ENCODE peak calls at places on chromosome 19, in four cellular contexts. H, E, W and G are unnamed samples.

GRCh38 chr19:18895038-18895827 is 725 bp downstream of the CERS1 start:
- DNase-seq in W (peak), H (no peak), E (no peak), G (no peak)

GRCh38 chr19:31140717-31141116 is 208.5 kb downstream of the TSHZ3 start:
- DNase-seq in W (no peak), E (no peak), H (no peak), G (no peak)

GRCh38 chr19:53730391-53730790 is 93.7 kb downstream of the NLRP12 start:
- DNase-seq in H (no peak), W (no peak), E (no peak), G (no peak)

GRCh38 chr19:33358408-33358807 is 15.1 kb upstream of the CEBPG start:
- DNase-seq in E (no peak), W (no peak), H (no peak), G (no peak)

GRCh38 chr19:37933965-37934364 is 27.0 kb downstream of the SIPA1L3 start:
- DNase-seq in E (no peak), W (no peak), H (peak), G (no peak)

GRCh38 chr19:29843180-29844051 is 31.6 kb downstream of the CCNE1 start:
- DNase-seq in W (no peak), E (no peak), H (peak), G (no peak)

GRCh38 chr19:48510421-48511268 is 990 bp downstream of the LMTK3 start:
- DNase-seq in H (peak), E (peak), W (peak), G (no peak)

GRCh38 chr19:17526922-17527321 is 15.5 kb downstream of the PGLS start:
- DNase-seq in W (no peak), H (no peak), E (no peak), G (no peak)

GRCh38 chr19:53812335-53812734 is 11.8 kb downstream of the NLRP12 start:
- DNase-seq in H (no peak), W (no peak), E (no peak), G (no peak)

GRCh38 chr19:47776568-47776967 is 1.9 kb upstream of the SELENOW start:
- DNase-seq in E (no peak), W (no peak), H (no peak), G (no peak)

GRCh38 chr19:15519433-15519976 is 11.2 kb downstream of the CYP4F22 start:
- DNase-seq in E (no peak), H (no peak), W (no peak), G (no peak)

GRCh38 chr19:31976775-31977536 is 368.5 kb upstream of the ZNF507 start:
- DNase-seq in E (no peak), W (no peak), H (no peak), G (peak)

GRCh38 chr19:30406220-30406944 is 34.2 kb downstream of the ZNF536 start:
- DNase-seq in W (peak), E (no peak), H (peak), G (no peak)

GRCh38 chr19:9721861-9722260 is 46.7 kb downstream of the ZNF846 start:
- DNase-seq in E (no peak), W (no peak), H (no peak), G (no peak)

GRCh38 chr19:17311455-17312248 is 2.3 kb downstream of the DDA1 start:
- DNase-seq in W (no peak), E (no peak), H (no peak), G (no peak)

GRCh38 chr19:23509686-23510450 is 114.6 kb upstream of the ZNF91 start:
- DNase-seq in W (no peak), H (no peak), E (no peak), G (no peak)

DNA sequence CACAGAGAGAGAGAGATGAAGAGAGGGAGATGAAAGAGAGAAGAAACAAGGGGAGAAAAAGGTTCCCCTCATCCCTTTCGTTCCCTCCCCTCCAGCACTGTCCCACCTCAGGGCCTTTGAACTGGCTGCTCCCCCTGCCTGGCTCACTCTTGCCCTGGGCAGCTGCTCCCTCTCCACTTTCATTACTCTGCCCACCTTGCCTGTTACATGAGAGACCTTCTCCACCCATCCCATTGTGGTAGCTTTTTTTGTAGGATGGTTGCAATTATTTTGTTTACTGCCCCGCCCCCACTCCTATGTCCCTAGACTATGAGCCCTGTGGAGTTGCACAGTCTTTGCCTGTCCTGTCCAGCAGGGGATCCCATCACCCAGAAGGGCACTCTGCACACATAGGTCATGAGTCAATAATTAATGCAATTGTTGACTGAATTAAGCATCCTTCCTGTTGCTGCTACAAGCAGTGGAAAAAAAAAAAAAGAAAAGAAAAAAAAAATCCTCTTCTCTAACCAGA is 14.1 kb downstream of the C19orf81 start:
- DNase-seq in W (no peak), E (no peak), H (no peak), G (no peak)
- TF ChIP-seq CTCF in W (peak), E (no peak), H (no peak), G (no peak)

GRCh38 chr19:5680083-5680436 is 256 bp downstream of the MICOS13 start:
- DNase-seq in E (peak), H (no peak), W (no peak), G (no peak)

GRCh38 chr19:5680437-5681368 is at the start of the genes HSD11B1L and MICOS13:
- DNase-seq in H (peak), W (peak), E (peak), G (peak)

GRCh38 chr19:5682293-5682592 is 1.4 kb downstream of the HSD11B1L start:
- DNase-seq in H (no peak), W (no peak), E (no peak), G (no peak)

GRCh38 chr19:5683177-5683886 is 2.5 kb downstream of the HSD11B1L start:
- DNase-seq in E (no peak), H (no peak), W (no peak), G (no peak)

GRCh38 chr19:5681446-5682292 is 842 bp downstream of the HSD11B1L start:
- DNase-seq in H (no peak), W (no peak), E (no peak), G (no peak)
- TF ChIP-seq CTCF in H (no peak), W (no peak), E (no peak), G (no peak)

DNA sequence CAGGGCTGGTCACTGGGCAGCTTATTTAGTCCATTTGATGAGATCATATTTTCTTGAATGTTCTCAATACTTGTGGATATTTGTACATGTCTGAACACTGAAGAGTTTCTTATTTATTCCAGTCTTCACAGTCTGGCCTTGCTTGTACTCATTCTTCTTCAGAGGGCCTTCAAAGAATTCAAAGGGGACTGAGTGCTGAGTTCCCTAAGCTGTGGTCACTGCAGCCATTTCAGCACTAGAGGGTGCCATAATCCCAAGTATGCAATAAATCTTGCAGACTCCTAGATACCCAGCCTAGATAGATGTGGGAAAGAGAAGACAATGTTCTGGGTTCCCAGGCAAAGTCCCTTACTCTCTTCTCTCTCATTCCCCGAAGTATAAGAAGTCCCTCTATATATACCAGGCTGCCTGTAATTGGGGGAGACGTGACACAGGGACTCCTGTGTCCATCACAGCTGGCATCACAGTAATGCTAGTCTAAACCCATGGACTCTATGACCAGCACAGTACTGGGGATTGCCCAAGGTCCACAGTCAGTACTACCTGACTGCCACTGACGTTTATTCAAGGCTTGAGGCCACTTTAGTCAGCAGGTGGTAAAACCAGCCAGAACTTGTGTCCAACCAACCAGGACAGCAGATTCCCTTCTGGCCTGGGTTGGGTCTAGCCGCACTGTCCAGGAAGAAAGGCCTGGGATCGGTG is 8.9 kb upstream of the VN1R1 start:
- DNase-seq in W (no peak), E (no peak), H (no peak), G (no peak)
- TF ChIP-seq CTCF in W (peak), E (no peak), H (peak), G (no peak)

DNA sequence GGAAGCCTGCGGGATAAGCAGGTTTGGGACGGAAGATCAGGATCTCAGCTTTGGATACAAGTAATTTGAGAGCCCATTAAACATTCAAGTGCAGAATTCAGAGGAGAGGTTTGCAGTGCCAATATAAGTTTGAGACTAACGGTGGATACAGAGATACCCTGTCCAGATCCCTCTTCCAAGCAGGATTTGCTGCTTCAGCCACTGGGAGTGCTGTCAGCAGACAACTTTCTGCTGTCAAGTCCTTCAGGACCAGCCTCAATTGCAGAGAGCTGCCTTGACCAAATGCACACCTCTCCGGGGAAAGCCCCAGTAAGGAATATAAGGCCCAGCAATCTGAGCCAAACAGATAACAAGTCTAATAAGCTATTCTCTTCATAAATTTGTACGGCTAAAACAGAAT is 46.1 kb upstream of the ZNF780A start:
- DNase-seq in H (no peak), E (no peak), W (no peak), G (no peak)
- TF ChIP-seq CTCF in H (no peak), E (no peak), W (no peak), G (no peak)

DNA sequence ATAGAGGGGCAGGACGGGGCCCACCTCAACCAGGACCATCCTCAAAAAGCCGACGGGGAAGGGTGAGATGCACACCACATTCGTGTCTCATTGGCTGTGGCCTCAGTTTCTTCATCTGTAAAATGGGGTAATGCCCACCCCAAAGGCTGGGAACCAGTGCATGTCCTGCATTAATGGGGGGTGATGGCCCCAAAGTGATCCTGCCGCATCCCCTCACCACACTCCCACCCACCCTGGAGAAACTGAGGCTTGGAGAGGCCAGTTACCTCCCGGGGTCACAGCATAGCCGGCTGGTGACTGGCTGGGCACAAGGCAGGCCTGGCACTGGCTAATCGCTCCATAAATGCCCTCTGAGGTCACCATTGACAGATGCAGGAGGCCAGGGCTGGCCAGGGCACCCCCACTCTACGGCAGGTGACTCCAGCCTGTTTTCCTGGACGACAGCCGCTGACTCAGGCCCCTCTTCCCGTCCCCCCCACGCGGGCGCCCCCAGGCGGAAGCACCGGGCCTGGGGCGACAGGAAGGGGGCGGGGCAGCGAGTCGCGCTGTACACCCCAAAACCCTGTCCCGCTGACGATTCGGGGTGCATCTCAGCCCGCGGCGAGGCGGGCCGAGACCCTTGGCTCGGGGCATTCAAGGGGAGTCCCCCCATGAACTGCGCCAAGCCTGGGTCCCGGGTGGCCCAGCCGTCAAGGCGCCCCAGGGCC is 483 bp upstream of the MIDN start:
- DNase-seq in H (peak), W (no peak), E (no peak), G (peak)
- TF ChIP-seq CTCF in H (peak), W (no peak), E (no peak), G (no peak)